ENCODE peak calls at places on chromosomes 7 and 10, in six cellular contexts. W is A549, R is endothelial cell of umbilical vein, G is GM12878, U is HepG2, S is K562. V is an unnamed sample.

GRCh38 chr7:124651136-124651535 is 114.5 kb downstream of the GPR37 start:
- DNase-seq in R (no peak), W (no peak), G (no peak), S (no peak), U (no peak), V (no peak)

GRCh38 chr10:132064082-132064755 is 1.5 kb upstream of the JAKMIP3 start:
- DNase-seq in W (no peak), S (no peak), U (no peak), G (no peak), R (no peak), V (no peak)

GRCh38 chr7:152383341-152384234 is 52.2 kb downstream of the KMT2C start:
- DNase-seq in U (no peak), R (no peak), G (no peak), S (no peak), W (no peak), V (no peak)

GRCh38 chr7:80726731-80727130 is 88.3 kb downstream of the CD36 start:
- DNase-seq in U (no peak), S (no peak), G (peak; percentile 9), W (no peak), R (no peak), V (no peak)

GRCh38 chr7:131183611-131184119 is 144.0 kb upstream of the MKLN1 start:
- DNase-seq in G (no peak), R (no peak), W (no peak), U (no peak), S (no peak), V (no peak)

GRCh38 chr7:2140216-2140870 is 92.4 kb downstream of the MAD1L1 start:
- DNase-seq in S (no peak), G (no peak), R (no peak), W (no peak), U (no peak), V (no peak)

GRCh38 chr10:74025380-74025978 is 27.6 kb downstream of the VCL start:
- DNase-seq in S (no peak), W (no peak), G (no peak), U (no peak), R (no peak), V (no peak)

GRCh38 chr10:133274751-133275682 is 1.7 kb downstream of the ADAM8 start:
- DNase-seq in G (peak; percentile 72), U (no peak), R (no peak), S (peak; percentile 53), W (no peak), V (peak; percentile 93)

GRCh38 chr7:156475666-156476065 is 164.9 kb upstream of the RNF32 start:
- DNase-seq in G (no peak), W (peak; percentile 37), S (no peak), U (no peak), R (no peak), V (peak; percentile 42)

GRCh38 chr10:1736972-1737221 is 428 bp downstream of the ADARB2 start:
- DNase-seq in R (no peak), W (no peak), G (no peak), S (no peak), U (no peak), V (no peak)
- TF ChIP-seq POLR2A in R (no peak), W (no peak), G (no peak), S (no peak), U (no peak), V (no peak)

DNA sequence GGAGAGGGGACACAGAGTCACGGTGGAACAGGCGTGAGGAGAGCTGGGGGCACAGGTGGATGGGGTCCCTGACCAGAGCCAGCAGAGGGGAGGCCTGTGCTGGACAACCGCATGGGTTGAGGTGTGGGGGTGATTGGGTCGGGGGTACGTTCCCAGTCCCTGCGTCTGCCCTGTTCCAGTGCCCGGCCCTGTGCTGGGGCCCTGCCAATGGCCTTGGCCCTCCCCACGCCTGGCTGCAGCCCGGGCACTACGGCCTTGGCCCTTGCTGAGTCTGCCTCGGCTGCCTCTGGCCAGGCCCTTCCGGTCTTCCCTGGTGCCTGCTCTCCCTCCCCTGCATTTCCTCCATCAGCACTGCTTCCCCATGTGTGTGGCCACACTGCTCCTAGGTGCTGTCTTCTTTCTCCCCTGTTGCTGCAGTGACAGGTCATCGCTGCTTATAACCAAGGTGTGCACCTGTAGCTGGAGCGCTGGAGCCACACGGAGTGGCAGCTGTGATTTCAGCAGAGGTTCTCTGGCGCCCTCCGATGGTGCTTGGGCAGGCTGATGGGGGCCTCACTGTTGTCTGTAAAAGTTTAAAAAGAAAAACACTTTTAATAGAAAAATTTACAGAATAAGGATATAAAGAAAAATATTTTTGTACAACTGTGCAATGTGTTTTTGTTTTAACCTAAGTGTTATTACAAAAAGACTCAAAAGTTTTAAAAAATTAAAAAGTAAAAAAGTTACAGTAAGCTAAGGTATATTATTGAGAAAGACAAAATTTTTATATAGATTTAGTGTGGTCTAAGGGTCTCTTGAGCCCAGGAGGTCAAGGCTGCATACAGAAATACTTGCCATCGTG is 45.2 kb upstream of the BHLHA15 start:
- DNase-seq in W (peak; percentile 31), S (no peak), R (peak; percentile 30), G (no peak), U (peak; percentile 33), V (peak; percentile 51)
- TF ChIP-seq CTCF in W (peak; percentile 77), S (peak; percentile 75), R (peak; percentile 55), G (peak; percentile 59), U (peak; percentile 82), V (peak; percentile 83)

GRCh38 chr10:129833988-129834387 is 130.1 kb downstream of the EBF3 start:
- DNase-seq in W (no peak), S (no peak), U (no peak), R (no peak), G (no peak), V (no peak)
- TF ChIP-seq MYC in W (no peak), S (no peak), U (no peak), R (no peak), G (no peak), V (no peak)

GRCh38 chr7:48089415-48089975 is 430 bp downstream of the UPP1 start:
- DNase-seq in R (no peak), S (peak; percentile 41), W (no peak), U (no peak), G (no peak), V (no peak)

GRCh38 chr7:48090095-48090805 is 1.2 kb downstream of the UPP1 start:
- DNase-seq in U (no peak), R (peak; percentile 73), G (no peak), W (no peak), S (no peak), V (no peak)

GRCh38 chr7:48085942-48086341 is 3.1 kb upstream of the UPP1 start:
- DNase-seq in U (no peak), G (no peak), R (no peak), S (no peak), W (no peak), V (no peak)

GRCh38 chr7:48087349-48087748 is 1.7 kb upstream of the UPP1 start:
- DNase-seq in U (no peak), G (peak; percentile 41), R (peak; percentile 47), S (no peak), W (no peak), V (peak; percentile 65)

GRCh38 chr7:48088559-48089414 is at the start of gene UPP1:
- DNase-seq in R (peak; percentile 85), G (peak; percentile 76), S (peak; percentile 88), W (peak; percentile 89), U (peak; percentile 97), V (peak; percentile 99)
- TF ChIP-seq POLR2A in R (peak; percentile 44), G (peak; percentile 84), S (peak; percentile 74), W (peak; percentile 82), U (peak; percentile 75), V (peak; percentile 31)

GRCh38 chr10:34743804-34744203 is 71.3 kb downstream of the PARD3 start:
- DNase-seq in U (no peak), G (no peak), S (no peak), W (no peak), R (no peak), V (no peak)
- TF ChIP-seq CTCF in U (no peak), G (no peak), S (no peak), W (no peak), R (no peak), V (no peak)

GRCh38 chr7:51268859-51269258 is 47.8 kb downstream of the COBL start:
- DNase-seq in G (no peak), W (no peak), U (no peak), R (no peak), S (no peak), V (no peak)

GRCh38 chr7:51269911-51270310 is 46.7 kb downstream of the COBL start:
- DNase-seq in W (no peak), G (no peak), S (no peak), R (no peak), U (no peak), V (no peak)

GRCh38 chr7:51269321-51269720 is 47.3 kb downstream of the COBL start:
- DNase-seq in U (no peak), R (no peak), S (no peak), W (no peak), G (no peak), V (no peak)

GRCh38 chr7:51265066-51265907 is 51.3 kb downstream of the COBL start:
- DNase-seq in U (peak; percentile 60), S (no peak), G (no peak), W (no peak), R (no peak), V (no peak)

DNA sequence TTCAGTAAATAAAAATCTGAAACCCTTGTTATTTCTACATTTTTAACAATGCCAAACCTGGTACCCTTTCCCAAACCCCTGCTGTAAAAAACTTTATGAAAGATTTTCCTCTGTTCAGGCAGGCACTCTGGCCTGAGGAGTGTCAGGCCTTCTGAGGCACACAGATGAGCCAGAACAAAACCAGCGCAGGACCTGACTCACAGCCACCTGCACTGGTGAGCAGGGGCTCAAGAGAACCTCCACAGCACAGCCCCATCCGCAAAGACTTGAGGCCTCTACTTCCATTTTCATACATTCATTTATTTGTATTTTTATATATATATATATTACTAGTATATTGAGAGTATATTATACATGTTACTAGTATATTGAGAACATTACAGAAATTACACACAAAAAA is 49.4 kb downstream of the COBL start:
- DNase-seq in S (no peak), U (no peak), W (no peak), G (no peak), R (no peak), V (no peak)
- TF ChIP-seq MYC in S (no peak), U (no peak), W (no peak), G (no peak), R (no peak), V (no peak)

GRCh38 chr7:135509839-135510602 is at the start of gene CNOT4:
- DNase-seq in G (peak; percentile 82), U (peak; percentile 92), R (peak; percentile 98), S (peak; percentile 99), W (peak; percentile 92), V (peak; percentile 99)
- TF ChIP-seq POLR2A in G (peak; percentile 89), U (peak; percentile 78), R (peak; percentile 92), S (peak; percentile 97), W (peak; percentile 81), V (peak; percentile 83)

DNA sequence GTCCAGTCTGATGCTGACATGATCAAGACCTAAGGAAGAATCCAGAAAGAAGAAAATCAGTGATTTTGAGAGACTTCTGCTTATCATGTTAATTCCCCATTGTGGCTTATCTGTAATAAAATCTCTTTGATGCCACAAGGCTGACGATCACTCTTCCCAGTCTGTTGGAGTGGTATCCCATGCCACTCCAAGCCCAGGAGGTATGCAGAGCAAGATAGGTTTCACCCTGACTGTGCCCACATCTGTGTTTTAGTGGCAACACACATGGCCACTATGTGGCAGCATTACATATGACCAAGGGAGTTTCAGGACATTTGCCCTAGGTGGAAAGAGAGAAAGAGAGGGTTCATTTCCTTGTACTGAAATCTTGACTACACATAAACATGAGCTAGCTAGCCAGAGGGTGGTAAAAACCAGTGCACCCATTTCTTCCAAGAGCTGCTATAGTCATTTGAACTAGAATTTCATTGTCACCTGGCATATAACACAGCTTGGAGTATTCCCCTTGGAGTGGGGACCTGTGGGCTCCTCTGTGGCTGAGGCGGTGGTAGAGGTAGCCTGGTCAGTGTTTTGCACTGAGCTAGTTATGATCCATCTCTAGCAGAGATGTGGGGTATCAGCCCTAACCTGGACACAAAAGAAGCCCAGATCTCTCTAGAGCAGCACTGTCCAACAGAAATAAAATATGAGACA is 20.8 kb downstream of the LAMB4 start:
- DNase-seq in W (peak; percentile 28), S (no peak), G (no peak), R (peak; percentile 50), U (peak; percentile 34), V (peak; percentile 56)
- TF ChIP-seq CTCF in W (peak; percentile 63), S (peak; percentile 65), G (peak; percentile 60), R (peak; percentile 44), U (peak; percentile 75), V (peak; percentile 66)